ENCODE peak calls at places on chromosomes 5 and 9, in seven cellular contexts. T is body of pancreas; N is AG04450; Z is AG09319; K is left colon; F is activated naive CD8-positive, alpha-beta T cell treated with anti-CD3 and anti-CD28 coated beads, Interleukin-2, amount 50 U/mL, for 24 hours; O is iPS DF 6.9. Y is an unnamed sample.

GRCh38 chr5:107808671-107809137 is 138.0 kb upstream of the EFNA5 start:
- DNase-seq in K (no peak), O (peak), Z (no peak), F (no peak), T (peak), N (no peak), Y (peak)

GRCh38 chr9:130785940-130786500 is 49.0 kb upstream of the ABL1 start:
- DNase-seq in K (no peak), T (no peak), F (no peak), Z (no peak), O (no peak), N (no peak), Y (no peak)

GRCh38 chr5:21654-22233 is 70.2 kb upstream of the PLEKHG4B start:
- DNase-seq in K (no peak), N (no peak), T (no peak), Z (no peak), F (no peak), O (no peak), Y (no peak)

GRCh38 chr9:27118916-27119315 is 9.9 kb downstream of the TEK start:
- DNase-seq in Z (no peak), T (no peak), K (no peak), F (no peak), O (no peak), N (no peak), Y (no peak)

GRCh38 chr9:111013250-111013649 is 25.0 kb downstream of the LPAR1 start:
- DNase-seq in K (no peak), T (no peak), Z (no peak), N (no peak), F (no peak), O (no peak), Y (no peak)

GRCh38 chr9:16417749-16418148 is 452.7 kb downstream of the BNC2 start:
- DNase-seq in T (no peak), O (no peak), F (no peak), K (no peak), Z (no peak), N (no peak), Y (no peak)

GRCh38 chr5:72661405-72661804 is 154.2 kb upstream of the ZNF366 start:
- DNase-seq in Z (no peak), O (no peak), F (no peak), K (no peak), N (peak), T (no peak), Y (no peak)

GRCh38 chr9:33024966-33025571 is at the start of gene DNAJA1:
- DNase-seq in K (peak), T (peak), Z (peak), N (peak), O (peak), F (peak), Y (peak)

GRCh38 chr5:118405650-118406061 is 582.7 kb downstream of the DTWD2 start:
- DNase-seq in K (no peak), Z (no peak), N (no peak), O (no peak), F (no peak), T (no peak), Y (no peak)

GRCh38 chr5:149975409-149975808 is 14.9 kb downstream of the SLC26A2 start:
- DNase-seq in T (no peak), O (no peak), F (no peak), Z (no peak), N (no peak), K (no peak), Y (no peak)

GRCh38 chr5:115616492-115616891 is 9.3 kb downstream of the TMED7 start:
- DNase-seq in T (no peak), O (no peak), F (no peak), N (no peak), Z (no peak), K (no peak), Y (no peak)

GRCh38 chr5:76319673-76320072 is 83.4 kb upstream of the IQGAP2 start:
- DNase-seq in F (no peak), N (no peak), K (no peak), O (no peak), T (no peak), Z (no peak), Y (no peak)

GRCh38 chr9:27033815-27034403 is 28.4 kb upstream of the LRRC19 start:
- DNase-seq in O (peak), K (peak), N (peak), F (peak), T (peak), Z (no peak), Y (peak)

GRCh38 chr9:98101868-98102273 is 17.2 kb downstream of the TRIM14 start:
- DNase-seq in Z (no peak), K (peak), F (peak), T (peak), N (no peak), O (no peak), Y (no peak)

Y was measured in D341Med.